ENCODE peak calls at places on chromosomes 6 and 20, in nine cellular contexts. R is MM.1S; C is mammary epithelial cell; L is GM23248; M is CD8-positive, alpha-beta memory T cell; H is heart left ventricle; Y is heart right ventricle; N is PC-9; A is psoas muscle. Q is an unnamed sample. For H3K4me1, the result is how much of the 10 kb centered on the place peaks cover.

GRCh38 chr6:143408787-143409162 is 41.7 kb downstream of the ADAT2 start:
- DNase-seq in H (no peak), L (no peak), Y (no peak), R (no peak), M (no peak), A (no peak), C (no peak), N (no peak), Q (no peak)

GRCh38 chr20:26163890-26164289 is 467.2 kb upstream of the ZNF337 start:
- DNase-seq in N (peak), R (no peak), M (no peak), H (no peak), C (peak), L (peak), Y (no peak), A (no peak), Q (no peak)

GRCh38 chr6:28720357-28721231 is 194.9 kb downstream of the GPX5 start:
- DNase-seq in M (no peak), C (no peak), A (no peak), H (no peak), R (no peak), Y (no peak), N (no peak), L (no peak), Q (no peak)

GRCh38 chr6:47405273-47405672 is 72.3 kb upstream of the CD2AP start:
- DNase-seq in A (no peak), H (no peak), L (no peak), C (no peak), R (no peak), Y (no peak), N (peak), M (no peak), Q (no peak)

GRCh38 chr6:160013987-160014868 is 45.3 kb downstream of the IGF2R start:
- DNase-seq in M (no peak), C (no peak), L (peak), N (no peak), H (no peak), Y (no peak), R (no peak), A (no peak), Q (peak)

GRCh38 chr6:1231941-1232340 is 80.0 kb upstream of the FOXQ1 start:
- DNase-seq in L (no peak), N (no peak), R (no peak), M (no peak), Y (no peak), H (no peak), A (no peak), C (peak), Q (no peak)

GRCh38 chr6:143270026-143270425 is 180.5 kb downstream of the ADAT2 start:
- DNase-seq in H (no peak), R (no peak), M (no peak), C (no peak), Y (no peak), N (no peak), A (no peak), L (peak), Q (no peak)

GRCh38 chr20:53708129-53708968 is 114.7 kb upstream of the ZNF217 start:
- DNase-seq in N (peak), R (peak), Y (no peak), M (no peak), C (peak), L (peak), H (no peak), A (no peak), Q (peak)

GRCh38 chr6:41719796-41720620 is 15.4 kb downstream of the TFEB start:
- DNase-seq in H (no peak), C (no peak), N (no peak), R (no peak), A (peak), Y (no peak), L (no peak), M (no peak), Q (no peak)

GRCh38 chr6:41723178-41723935 is 12.1 kb downstream of the TFEB start:
- DNase-seq in L (peak), R (no peak), N (peak), A (peak), C (peak), Y (peak), H (peak), M (no peak), Q (no peak)

GRCh38 chr6:41718828-41719227 is 16.6 kb downstream of the TFEB start:
- DNase-seq in R (no peak), A (peak), Y (no peak), L (no peak), H (no peak), M (no peak), N (no peak), C (peak), Q (no peak)

GRCh38 chr6:41720783-41721182 is 14.6 kb downstream of the TFEB start:
- DNase-seq in Y (no peak), A (peak), H (no peak), N (no peak), L (no peak), C (no peak), M (no peak), R (no peak), Q (no peak)

DNA sequence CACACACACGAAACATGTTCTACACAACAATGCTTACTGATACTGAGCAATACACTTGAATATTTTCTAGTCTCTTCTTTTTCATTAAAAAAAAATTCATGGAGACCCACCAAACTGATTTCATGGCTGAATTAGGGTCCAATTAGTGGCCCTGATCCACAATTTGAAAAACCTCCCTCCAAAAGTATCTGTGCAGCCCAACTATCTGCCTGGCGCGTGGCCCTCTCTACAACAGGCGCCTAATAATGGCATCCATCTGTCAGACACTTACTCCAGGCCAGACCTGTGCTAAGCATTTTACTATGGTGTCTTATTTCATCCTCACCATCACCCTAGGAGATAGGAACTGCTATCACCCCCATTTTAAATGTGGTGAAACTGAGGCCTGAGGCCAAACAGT is 14.0 kb downstream of the TFEB start:
- DNase-seq in Y (no peak), C (no peak), A (no peak), M (no peak), R (no peak), L (no peak), H (peak), N (no peak), Q (no peak)
- H3K4me1 ChIP-seq in Y (half or more), C (half or more), A (half or more), M (under half), R (under half), L (under half), H (half or more), N (under half), Q (under half)

DNA sequence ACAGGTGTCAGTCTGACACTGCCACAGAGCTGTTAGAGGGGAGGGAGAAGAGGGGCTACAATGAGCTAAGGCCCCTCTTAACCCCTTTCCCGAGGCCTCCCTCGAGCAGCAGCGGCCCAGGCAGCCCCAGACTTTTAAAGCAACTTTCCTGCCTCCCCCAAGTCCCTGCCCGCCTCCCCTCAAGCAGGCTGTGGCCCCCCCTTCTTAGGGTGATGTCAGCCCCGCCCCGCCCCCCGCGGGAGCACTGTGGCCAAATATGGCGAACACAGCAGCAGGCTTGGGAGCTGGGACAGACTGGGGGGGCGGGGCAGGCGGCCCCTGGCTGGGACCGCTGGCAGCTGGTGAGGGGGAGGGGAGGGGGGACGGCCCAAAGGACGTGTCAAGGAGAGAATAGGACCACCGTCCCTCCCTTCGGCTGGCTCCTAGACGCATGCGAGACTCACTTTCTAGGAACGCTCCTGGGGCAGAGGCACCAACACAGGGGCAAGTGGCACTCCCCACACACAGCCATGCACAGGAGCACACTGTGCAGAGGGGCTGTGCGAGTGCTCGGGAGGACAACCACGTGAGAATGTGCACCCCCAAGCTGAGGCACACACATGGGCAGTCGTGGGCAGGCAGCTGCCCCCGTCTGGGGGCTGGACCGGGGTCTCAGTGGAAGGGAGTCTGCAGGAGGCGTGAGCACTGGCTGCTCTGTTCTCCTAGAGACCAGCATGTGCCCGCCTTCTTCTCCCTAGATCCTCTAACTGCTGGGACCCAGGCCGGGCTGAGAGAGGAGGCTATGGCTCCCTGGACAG is 6.7 kb downstream of the TEAD3 start:
- DNase-seq in H (peak), L (peak), Y (peak), N (no peak), A (peak), M (no peak), R (no peak), C (no peak), Q (no peak)
- H3K4me3 ChIP-seq in H (peak), L (peak), Y (peak), N (no peak), A (peak), M (no peak), R (no peak), C (no peak), Q (no peak)

GRCh38 chr20:3815703-3816315 is 4.5 kb upstream of the AP5S1 start:
- DNase-seq in C (no peak), Y (no peak), M (peak), L (no peak), R (no peak), A (no peak), N (no peak), H (no peak), Q (peak)
- H3K4me1 ChIP-seq in C (under half), Y (half or more), M (half or more), L (under half), R (under half), A (under half), N (under half), H (under half), Q (half or more)

DNA sequence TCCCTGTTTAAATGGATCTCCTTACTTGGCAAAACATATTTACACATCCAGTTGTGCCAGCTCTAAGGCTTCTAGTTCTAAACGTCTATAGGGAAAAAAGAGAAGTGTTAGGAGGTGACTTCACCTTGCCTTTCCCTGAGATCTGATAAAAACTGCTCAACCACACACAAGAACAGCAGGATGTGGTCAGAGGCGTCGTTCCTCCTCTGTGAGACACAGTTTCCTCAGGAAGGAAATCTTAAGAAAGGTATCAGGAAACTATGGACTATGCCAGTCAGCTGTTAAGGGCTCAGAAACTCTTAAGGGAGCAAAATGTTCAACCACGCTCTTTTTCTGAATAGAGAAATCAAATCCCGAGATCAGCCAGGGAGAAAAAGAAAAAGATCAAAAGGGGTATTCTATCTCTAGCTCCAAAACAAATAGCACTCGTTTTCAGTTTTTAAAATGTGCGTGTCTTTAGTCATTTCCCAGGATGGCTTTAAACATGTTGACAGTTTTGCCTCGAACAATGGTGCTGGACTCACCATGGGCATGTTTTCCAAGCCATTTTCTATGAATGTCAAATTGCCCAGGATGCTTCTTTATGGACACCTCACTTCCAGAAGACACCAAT is 154.5 kb downstream of the HACE1 start:
- DNase-seq in Y (peak), C (peak), L (peak), N (peak), M (no peak), H (peak), R (peak), A (no peak), Q (peak)
- H3K4me3 ChIP-seq in Y (no peak), C (no peak), L (peak), N (no peak), M (peak), H (no peak), R (no peak), A (no peak), Q (peak)

DNA sequence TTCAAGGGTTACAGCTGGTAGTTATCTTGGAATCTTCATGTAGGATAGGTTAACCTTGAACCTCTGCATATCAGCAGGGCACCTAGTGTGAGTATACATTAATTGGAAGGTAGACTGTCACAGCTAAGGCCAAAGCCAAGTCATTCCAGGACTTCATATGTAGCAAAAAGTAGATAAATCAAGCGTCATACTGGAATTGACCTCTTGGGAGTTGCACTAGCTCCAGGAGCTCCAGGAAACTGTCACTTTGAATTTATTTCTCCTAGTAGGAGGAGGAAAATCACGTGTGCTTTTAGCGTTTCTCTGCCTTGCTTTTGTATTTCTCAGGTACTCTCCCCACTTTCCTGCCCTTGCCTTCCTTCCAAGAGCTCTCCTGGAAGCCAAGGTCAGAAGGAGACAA is 30.3 kb downstream of the RIPOR2 start:
- DNase-seq in R (no peak), A (no peak), H (no peak), Y (no peak), L (no peak), C (no peak), M (no peak), N (no peak), Q (no peak)
- H3K4me1 ChIP-seq in R (under half), A (half or more), H (under half), Y (half or more), L (under half), C (under half), M (half or more), N (under half), Q (half or more)

DNA sequence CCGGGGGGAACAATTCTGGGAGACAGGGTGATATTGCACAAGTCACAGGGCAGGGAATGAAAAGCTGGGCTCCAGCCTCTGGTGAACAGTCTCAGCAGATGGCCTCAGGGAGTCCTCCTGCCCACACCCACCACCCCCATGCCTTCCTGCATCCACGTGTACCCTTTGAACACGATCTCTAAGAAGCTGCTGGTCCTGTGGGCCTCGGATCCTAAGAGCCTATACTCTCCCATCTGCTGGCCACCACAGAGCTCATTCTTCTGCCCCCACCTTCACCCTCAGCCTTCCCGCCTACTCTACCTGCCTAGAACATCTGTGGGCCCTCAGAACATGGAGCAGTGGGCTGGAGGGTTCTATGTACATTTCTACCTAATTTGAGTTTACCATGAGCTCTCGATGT is 60.3 kb downstream of the TRERF1 start:
- DNase-seq in N (no peak), H (no peak), Y (no peak), R (no peak), C (no peak), L (no peak), A (no peak), M (no peak), Q (no peak)
- H3K4me3 ChIP-seq in N (no peak), H (no peak), Y (no peak), R (no peak), C (no peak), L (no peak), A (no peak), M (peak), Q (no peak)

GRCh38 chr6:145815351-145815772 is 767 bp upstream of the FBXO30 start:
- DNase-seq in A (no peak), Y (peak), L (peak), C (no peak), R (no peak), M (no peak), H (peak), N (no peak), Q (no peak)
- H3K4me1 ChIP-seq in A (under half), Y (under half), L (under half), C (under half), R (under half), M (under half), H (half or more), N (under half), Q (under half)

DNA sequence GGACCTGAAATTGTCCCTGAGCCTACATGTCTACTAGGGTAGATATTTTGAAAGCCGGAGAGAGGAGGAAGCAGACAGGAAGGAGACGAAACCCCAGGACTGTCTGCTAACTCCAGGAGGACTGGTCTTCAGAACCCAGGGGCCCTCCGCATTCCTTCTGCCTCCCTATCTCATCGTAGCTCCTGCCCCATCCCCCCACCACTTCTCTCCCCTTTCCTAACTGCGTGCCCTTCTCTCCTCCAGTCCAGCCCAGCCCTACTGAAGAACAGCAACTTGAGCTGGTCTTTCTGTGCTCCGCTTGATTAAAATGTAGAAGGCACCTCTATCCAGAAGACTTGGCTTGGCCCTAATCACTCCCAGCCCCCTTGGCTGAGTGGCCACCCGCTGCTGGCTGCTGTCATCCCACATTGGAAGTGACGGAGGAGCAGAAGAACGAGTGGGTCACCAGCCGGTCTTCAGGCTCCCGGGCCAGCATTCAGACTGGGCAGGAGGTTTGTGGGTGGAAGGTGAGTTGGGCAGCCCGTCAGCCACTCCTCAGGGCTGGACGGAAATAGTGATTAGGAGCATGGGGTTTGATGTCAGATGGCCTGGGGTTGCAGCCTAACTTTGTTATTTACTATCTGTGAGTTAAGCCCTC is 28.8 kb upstream of the ANGPT4 start:
- DNase-seq in Y (no peak), H (no peak), M (no peak), N (no peak), L (no peak), A (no peak), C (no peak), R (no peak), Q (no peak)
- H3K4me3 ChIP-seq in Y (no peak), H (no peak), M (no peak), N (no peak), L (no peak), A (no peak), C (no peak), R (no peak), Q (no peak)

DNA sequence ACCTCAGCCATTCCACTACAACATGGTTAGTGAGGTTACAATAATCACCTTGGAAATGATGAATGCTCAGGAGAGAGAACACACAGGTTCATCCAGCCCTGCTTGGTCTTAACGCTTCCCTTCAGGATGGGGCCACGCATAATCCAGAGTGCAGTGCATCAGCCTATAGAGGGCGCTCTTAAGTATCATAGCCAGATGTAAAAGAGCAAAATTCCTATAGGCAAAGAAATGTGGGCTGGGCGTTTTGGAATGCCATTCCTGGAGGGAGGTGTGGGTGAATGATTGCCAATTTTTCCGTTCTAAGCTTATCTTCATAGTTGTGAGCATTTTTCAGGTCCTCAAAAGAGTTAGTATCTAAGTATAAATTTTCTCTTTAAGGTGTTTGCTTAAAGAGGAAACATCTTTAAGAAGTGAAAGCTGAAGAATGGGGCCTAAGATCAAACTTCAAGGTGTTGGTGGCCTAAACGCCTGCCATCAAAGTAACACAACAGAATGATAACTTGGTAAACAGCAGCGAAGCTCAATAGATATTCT is 1.8 kb downstream of the RIPOR2 start:
- DNase-seq in C (no peak), N (no peak), Y (no peak), M (no peak), A (no peak), H (no peak), L (peak), R (no peak), Q (peak)
- H3K4me1 ChIP-seq in C (under half), N (under half), Y (half or more), M (under half), A (under half), H (under half), L (under half), R (under half), Q (half or more)